ENCODE peak calls at places on chromosomes 1 and 21, in five cellular contexts. Z, I, U, M and G are unnamed samples.

GRCh38 chr1:65764052-65764451 is 28.6 kb upstream of the PDE4B start:
- DNase-seq in M (no peak), Z (no peak), I (no peak), U (no peak), G (no peak)

GRCh38 chr21:41393876-41394465 is 32.1 kb upstream of the MX1 start:
- DNase-seq in M (no peak), I (no peak), U (no peak), Z (no peak), G (peak)

GRCh38 chr1:10755977-10756521 is 40.4 kb downstream of the CASZ1 start:
- DNase-seq in U (no peak), I (no peak), Z (no peak), M (no peak), G (peak)

GRCh38 chr1:94698759-94699502 is 121.2 kb upstream of the SLC44A3 start:
- DNase-seq in U (no peak), M (peak), I (no peak), Z (no peak), G (no peak)

GRCh38 chr1:109229531-109230127 is 15.9 kb downstream of the SARS1 start:
- DNase-seq in Z (no peak), U (peak), M (no peak), I (peak), G (peak)

GRCh38 chr1:67988066-67988465 is 62.4 kb downstream of the DIRAS3 start:
- DNase-seq in Z (no peak), I (no peak), M (no peak), U (no peak), G (no peak)

GRCh38 chr1:36023098-36023769 is 60.7 kb upstream of the TEKT2 start:
- DNase-seq in I (no peak), U (no peak), Z (no peak), M (no peak), G (no peak)

GRCh38 chr1:228018961-228019721 is 12.3 kb downstream of the WNT3A start:
- DNase-seq in I (peak), U (no peak), Z (no peak), M (no peak), G (peak)

GRCh38 chr1:150281221-150281757 is 1.1 kb upstream of the CIART start:
- DNase-seq in I (peak), M (peak), U (peak), Z (peak), G (peak)

GRCh38 chr1:193111641-193112090 is 6.5 kb upstream of the GLRX2 start:
- DNase-seq in M (peak), Z (peak), I (no peak), U (no peak), G (no peak)

GRCh38 chr1:154906621-154907081 is 29.9 kb downstream of the PMVK start:
- DNase-seq in Z (no peak), U (no peak), M (no peak), I (no peak), G (no peak)

GRCh38 chr1:233375653-233376052 is 48.1 kb downstream of the MAP3K21 start:
- DNase-seq in I (no peak), Z (no peak), U (no peak), M (no peak), G (no peak)

GRCh38 chr21:33125981-33126380 is 56.0 kb downstream of the OLIG1 start:
- DNase-seq in Z (no peak), U (no peak), I (no peak), M (no peak), G (no peak)

GRCh38 chr1:43564617-43565348 is 34.1 kb downstream of the PTPRF start:
- DNase-seq in I (no peak), Z (no peak), U (no peak), M (no peak), G (no peak)

GRCh38 chr1:203163891-203164635 is 11.6 kb downstream of the MYBPH start:
- DNase-seq in M (no peak), U (no peak), I (no peak), Z (no peak), G (no peak)

GRCh38 chr1:33031506-33031905 is 5.2 kb downstream of the AK2 start:
- DNase-seq in Z (no peak), M (no peak), U (no peak), I (no peak), G (no peak)

GRCh38 chr1:33039840-33040239 is 3.2 kb upstream of the AK2 start:
- DNase-seq in Z (no peak), M (no peak), U (no peak), I (no peak), G (no peak)

GRCh38 chr1:33036526-33037503 is at the start of gene AK2:
- DNase-seq in I (peak), M (peak), U (peak), Z (peak), G (peak)

GRCh38 chr1:33032126-33032869 is 4.4 kb downstream of the AK2 start:
- DNase-seq in I (no peak), Z (no peak), M (peak), U (no peak), G (no peak)

DNA sequence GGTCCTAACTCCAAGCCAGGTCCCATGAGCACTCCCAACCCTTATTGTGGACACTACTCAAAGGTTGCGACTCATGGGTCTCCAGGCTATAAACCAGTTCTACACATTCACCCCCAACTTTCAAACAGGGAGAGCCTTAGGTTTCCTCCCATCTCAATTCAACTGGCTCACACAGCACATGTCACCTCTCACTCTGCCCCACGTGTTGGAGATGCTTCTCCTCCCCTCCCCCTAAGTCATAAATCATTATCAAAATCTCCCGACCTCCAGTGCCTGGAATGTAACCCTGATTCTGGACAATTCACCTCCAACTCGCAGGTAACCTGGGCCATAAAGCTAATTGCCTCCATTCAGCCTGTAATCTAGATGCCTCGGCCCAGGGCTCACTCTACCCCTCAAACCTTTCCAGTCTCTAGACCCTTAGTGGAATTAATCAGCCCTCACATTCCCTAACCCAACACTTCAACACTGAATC is 595 bp downstream of the AK2 start:
- DNase-seq in U (no peak), M (peak), I (no peak), Z (peak), G (no peak)
- H4K91ac ChIP-seq in U (no peak), M (no peak), I (no peak), Z (peak), G (no peak)

GRCh38 chr1:51735746-51736254 is 118.9 kb downstream of the OSBPL9 start:
- DNase-seq in U (no peak), Z (no peak), M (no peak), I (no peak), G (no peak)
- H2BK12ac ChIP-seq in U (no peak), Z (no peak), M (no peak), I (no peak), G (no peak)

DNA sequence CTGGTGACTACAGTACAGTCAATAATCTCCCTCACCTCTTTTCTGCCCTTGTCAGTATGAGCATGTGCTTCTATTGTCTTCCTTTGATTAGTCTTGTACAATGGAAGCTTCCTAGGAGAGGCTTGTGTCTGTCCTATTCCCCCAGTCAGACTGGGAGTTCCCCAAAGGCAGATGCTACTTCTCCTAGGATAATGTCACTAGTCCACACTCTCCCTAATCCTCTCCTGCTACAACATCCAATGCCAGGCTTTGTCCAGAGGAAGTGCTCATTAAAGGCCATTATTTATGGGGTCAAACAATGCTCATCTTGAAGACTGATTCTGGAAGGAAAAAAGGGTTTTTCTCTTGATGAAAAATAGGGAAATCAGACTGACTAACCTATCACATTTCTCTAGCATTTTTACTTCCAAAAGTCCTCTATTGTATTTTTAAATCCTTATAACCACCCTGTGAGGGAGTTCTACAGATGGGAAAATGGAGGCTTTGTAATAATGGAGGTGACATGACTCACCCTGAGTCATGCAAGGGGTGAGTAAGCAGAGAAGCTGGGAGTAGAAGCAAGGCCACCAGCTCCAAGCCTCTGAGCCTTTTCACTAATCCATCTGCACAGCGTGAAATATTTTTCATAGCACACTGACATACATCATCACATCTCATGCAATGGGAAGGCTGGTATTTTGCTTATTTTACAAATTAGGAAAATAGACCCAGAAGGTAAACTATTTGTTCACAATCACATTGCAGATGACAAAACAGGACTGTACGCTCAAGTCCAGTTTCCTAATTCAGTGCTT is 97.0 kb downstream of the KCNH1 start:
- DNase-seq in M (peak), Z (peak), U (no peak), I (no peak), G (no peak)
- H4K91ac ChIP-seq in M (no peak), Z (no peak), U (no peak), I (no peak), G (no peak)

DNA sequence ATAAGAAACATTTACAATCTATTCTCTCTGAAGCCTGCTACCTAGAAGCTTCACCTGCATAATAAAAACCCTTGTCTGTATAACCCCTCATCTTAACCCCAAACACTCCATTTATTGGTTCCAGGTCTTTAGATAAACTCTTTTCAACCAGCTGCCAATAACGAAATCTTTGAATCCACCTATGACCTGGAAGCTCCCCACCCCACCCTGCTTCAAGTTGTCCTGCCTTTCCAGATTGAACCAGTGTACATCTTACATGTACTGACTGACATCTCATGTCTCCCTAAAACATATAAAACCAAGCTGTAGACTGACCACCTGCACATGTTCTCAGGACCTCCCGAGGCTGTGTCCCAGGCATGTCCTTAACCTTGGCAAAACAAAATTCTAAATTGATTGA is 50.7 kb upstream of the VWA5B1 start:
- DNase-seq in U (no peak), I (no peak), M (no peak), Z (no peak), G (no peak)
- H2BK12ac ChIP-seq in U (no peak), I (no peak), M (no peak), Z (no peak), G (no peak)

DNA sequence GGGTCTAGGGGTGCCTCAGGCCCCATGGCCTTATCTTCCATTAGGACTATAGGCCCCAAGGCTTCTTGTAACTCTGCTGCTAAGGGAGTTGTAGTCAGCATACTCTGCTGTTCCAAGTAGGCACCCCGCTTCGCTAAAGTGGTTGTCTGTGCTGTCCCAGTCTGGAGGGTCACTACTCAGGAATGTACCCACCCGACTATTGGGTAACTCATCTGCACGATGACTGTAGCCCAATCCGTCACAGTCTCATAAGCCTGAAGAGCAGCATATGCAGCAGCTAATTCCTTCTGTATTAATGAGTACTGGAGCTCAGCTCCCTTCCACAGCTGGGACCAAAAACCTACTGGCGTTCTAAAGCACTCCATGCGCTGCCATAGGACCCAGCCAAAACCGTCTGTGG is 111.0 kb downstream of the GDAP2 start:
- DNase-seq in I (no peak), M (no peak), U (no peak), Z (no peak), G (no peak)
- H4K91ac ChIP-seq in I (no peak), M (no peak), U (no peak), Z (no peak), G (no peak)

GRCh38 chr1:61808321-61808720 is 66.0 kb downstream of the PATJ start:
- DNase-seq in Z (no peak), M (no peak), I (no peak), U (no peak), G (no peak)

GRCh38 chr1:61807606-61808005 is 65.3 kb downstream of the PATJ start:
- DNase-seq in Z (no peak), M (no peak), U (no peak), I (no peak), G (no peak)

GRCh38 chr1:61808968-61809367 is 66.7 kb downstream of the PATJ start:
- DNase-seq in M (peak), Z (no peak), I (no peak), U (no peak), G (no peak)

GRCh38 chr1:61812916-61813315 is 70.6 kb downstream of the PATJ start:
- DNase-seq in M (no peak), I (no peak), Z (no peak), U (no peak), G (no peak)
- H2BK12ac ChIP-seq in M (no peak), I (no peak), Z (no peak), U (no peak), G (no peak)